ENCODE peak calls at places on chromosomes 13 and 19, in four cellular contexts. D, K, Y and P are unnamed samples.

GRCh38 chr19:19420570-19421301 is 15.3 kb downstream of the GATAD2A start:
- DNase-seq in Y (no peak), D (no peak), K (no peak), P (no peak)

GRCh38 chr19:23075031-23075733 is 41.6 kb upstream of the ZNF730 start:
- DNase-seq in D (peak), Y (peak), K (peak), P (peak)

GRCh38 chr19:54229146-54229545 is 6.3 kb upstream of the LILRB3 start:
- DNase-seq in K (no peak), Y (no peak), D (peak), P (no peak)

GRCh38 chr13:106573855-106574254 is 5.9 kb upstream of the ARGLU1 start:
- DNase-seq in D (no peak), K (peak), Y (peak), P (peak)

GRCh38 chr19:57071414-57071813 is 48.4 kb upstream of the USP29 start:
- DNase-seq in K (no peak), D (no peak), Y (no peak), P (no peak)

GRCh38 chr19:30334841-30335240 is 37.3 kb upstream of the ZNF536 start:
- DNase-seq in D (peak), Y (no peak), K (no peak), P (no peak)

GRCh38 chr13:81377926-81378325 is 1037.0 kb upstream of the SPRY2 start:
- DNase-seq in K (no peak), Y (no peak), D (no peak), P (no peak)

GRCh38 chr13:31909889-31910551 is 121.6 kb upstream of the FRY start:
- DNase-seq in K (peak), D (no peak), Y (peak), P (peak)

GRCh38 chr19:33699754-33700407 is 78.1 kb downstream of the CHST8 start:
- DNase-seq in D (peak), K (no peak), Y (no peak), P (no peak)

GRCh38 chr13:75946746-75947397 is 310.7 kb downstream of the LMO7 start:
- DNase-seq in Y (no peak), D (no peak), K (no peak), P (no peak)

GRCh38 chr19:45575216-45575615 is 9.4 kb downstream of the OPA3 start:
- DNase-seq in D (no peak), Y (no peak), K (no peak), P (no peak)

GRCh38 chr13:60370343-60370742 is 26.7 kb upstream of the TDRD3 start:
- DNase-seq in K (no peak), Y (no peak), D (no peak), P (no peak)

GRCh38 chr13:90622547-90622946 is 724.9 kb upstream of the MIR17HG start:
- DNase-seq in K (no peak), D (no peak), Y (no peak), P (no peak)

GRCh38 chr13:36998624-36999041 is 507 bp downstream of the ALG5 start:
- DNase-seq in Y (peak), K (peak), D (peak), P (peak)
- TF ChIP-seq CTCF in Y (no peak), K (no peak), D (no peak), P (no peak)

GRCh38 chr19:43780706-43781525 is at the start of gene KCNN4:
- DNase-seq in Y (no peak), D (no peak), K (no peak), P (no peak)
- H3K27ac ChIP-seq in Y (no peak), D (peak), K (no peak), P (no peak)

DNA sequence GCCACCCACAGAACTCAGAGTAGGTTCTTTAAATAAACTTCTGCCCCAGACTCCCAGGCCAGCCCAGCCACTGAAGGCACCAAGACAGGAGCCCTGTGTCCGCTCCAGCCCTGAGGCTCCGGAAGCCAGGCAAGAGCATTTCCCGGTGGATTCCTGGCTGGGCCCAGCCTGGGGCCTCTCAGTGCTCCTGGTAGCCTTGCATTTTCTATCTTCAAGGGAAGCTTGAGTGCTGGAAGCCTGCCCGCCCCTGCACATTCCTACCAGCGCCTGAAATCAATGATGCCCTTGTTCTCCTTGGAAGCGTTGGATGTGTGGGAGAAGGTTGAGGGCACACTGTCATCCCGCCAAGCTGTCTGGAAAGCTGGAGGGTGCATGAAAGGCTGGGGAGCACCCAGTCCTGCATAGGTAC is 70.3 kb downstream of the ALOX5AP start:
- DNase-seq in Y (no peak), K (no peak), D (no peak), P (peak)
- TF ChIP-seq POLR2A in Y (no peak), K (no peak), D (no peak), P (no peak)

GRCh38 chr13:53338760-53339159 is 310.1 kb downstream of the OLFM4 start:
- DNase-seq in Y (no peak), D (no peak), K (no peak), P (no peak)
- TF ChIP-seq CTCF in Y (no peak), D (no peak), K (no peak), P (no peak)

GRCh38 chr19:36014029-36014924 is at the start of gene ALKBH6:
- DNase-seq in K (peak), D (peak), Y (peak), P (peak)
- H3K27ac ChIP-seq in K (peak), D (peak), Y (peak), P (peak)

DNA sequence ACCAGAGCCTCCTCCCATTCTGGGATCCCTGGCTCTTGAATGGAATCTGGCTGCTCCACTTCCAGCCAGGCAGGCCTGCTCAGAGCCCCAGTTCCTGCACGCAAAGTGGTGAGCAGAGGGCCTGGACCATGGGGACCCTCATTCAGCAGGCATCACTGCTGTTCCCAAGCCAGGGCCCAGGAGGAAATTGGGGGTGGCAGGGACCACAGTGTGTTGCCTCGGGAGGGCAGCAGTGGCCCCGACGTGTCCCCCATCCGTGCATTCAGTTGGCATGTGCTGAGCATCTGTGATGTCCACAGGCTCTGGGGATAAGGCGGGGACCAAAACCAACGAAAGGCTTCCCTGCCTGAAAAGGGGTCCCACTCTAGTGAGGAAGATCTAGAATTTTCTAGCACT is 11.2 kb downstream of the CCDC97 start:
- DNase-seq in K (no peak), Y (no peak), D (no peak), P (no peak)
- TF ChIP-seq POLR2A in K (no peak), Y (no peak), D (no peak), P (no peak)

GRCh38 chr13:39047560-39047959 is 9.3 kb downstream of the NHLRC3 start:
- DNase-seq in Y (no peak), D (no peak), K (no peak), P (peak)
- TF ChIP-seq CTCF in Y (no peak), D (no peak), K (no peak), P (peak)